ENCODE peak calls at places on chromosomes 16 and 17, in eight cellular contexts. G is CD8-positive, alpha-beta T cell; E is left ventricle myocardium inferior; F is upper lobe of right lung; I is thyroid gland; T is testis; H is CD14-positive monocyte; O is epithelial cell of esophagus. P is an unnamed sample.
A peak's percentile ranks its signal among the peaks of the same experiment; 100 is the strongest.

GRCh38 chr16:57783116-57783515 is 19.2 kb downstream of the KIFC3 start:
- DNase-seq in G (no peak), E (no peak), F (no peak), I (no peak), T (no peak), H (no peak), O (no peak), P (no peak)

GRCh38 chr16:31130899-31131298 is 4.6 kb downstream of the PRSS8 start:
- DNase-seq in G (no peak), E (no peak), F (peak; percentile 94), I (peak; percentile 99), T (no peak), H (no peak), O (peak; percentile 91), P (no peak)

GRCh38 chr17:8791910-8792270 is 7.3 kb downstream of the MFSD6L start:
- DNase-seq in G (no peak), E (no peak), F (no peak), I (no peak), T (no peak), H (peak; percentile 76), O (peak; percentile 55), P (no peak)

GRCh38 chr17:61485067-61485775 is 33.0 kb downstream of the TBX4 start:
- DNase-seq in G (no peak), E (no peak), F (no peak), I (no peak), T (no peak), H (no peak), O (no peak), P (no peak)

GRCh38 chr16:52603015-52603414 is 56.1 kb upstream of the TOX3 start:
- DNase-seq in G (no peak), E (no peak), F (no peak), I (no peak), T (no peak), H (no peak), O (no peak), P (no peak)

GRCh38 chr17:35684046-35684802 is 47.2 kb upstream of the RASL10B start:
- DNase-seq in G (no peak), E (no peak), F (no peak), I (no peak), T (no peak), H (no peak), O (peak; percentile 46), P (no peak)

GRCh38 chr16:89344314-89344828 is 126.9 kb downstream of the ZNF778 start:
- DNase-seq in G (no peak), E (no peak), F (peak; percentile 51), I (no peak), T (no peak), H (no peak), O (no peak), P (peak; percentile 43)

GRCh38 chr17:59827721-59828477 is 64.8 kb downstream of the TUBD1 start:
- DNase-seq in G (no peak), E (no peak), F (no peak), I (no peak), T (no peak), H (no peak), O (no peak), P (no peak)

GRCh38 chr17:728911-729310 is 3.5 kb upstream of the TLCD3A start:
- DNase-seq in G (no peak), E (no peak), F (no peak), I (no peak), T (no peak), H (no peak), O (peak; percentile 99), P (no peak)

GRCh38 chr16:29675811-29676643 is 3.0 kb upstream of the QPRT start:
- DNase-seq in G (no peak), E (no peak), F (no peak), I (no peak), T (no peak), H (no peak), O (peak; percentile 30), P (no peak)

GRCh38 chr17:58415371-58416055 is 1.8 kb downstream of the RNF43 start:
- DNase-seq in G (no peak), E (peak; percentile 26), F (no peak), I (peak; percentile 30), T (peak; percentile 71), H (no peak), O (no peak), P (no peak)

GRCh38 chr16:8614435-8615029 is 7.0 kb upstream of the METTL22 start:
- DNase-seq in G (no peak), E (no peak), F (no peak), I (no peak), T (no peak), H (no peak), O (no peak), P (no peak)

GRCh38 chr17:58822148-58823050 is 66.7 kb downstream of the PPM1E start:
- DNase-seq in G (no peak), E (no peak), F (no peak), I (no peak), T (no peak), H (no peak), O (peak; percentile 68), P (no peak)

GRCh38 chr17:7912927-7913524 is 3.1 kb downstream of the RNF227 start:
- DNase-seq in G (no peak), E (no peak), F (no peak), I (peak; percentile 34), T (peak; percentile 47), H (peak; percentile 53), O (peak; percentile 86), P (peak; percentile 37)

DNA sequence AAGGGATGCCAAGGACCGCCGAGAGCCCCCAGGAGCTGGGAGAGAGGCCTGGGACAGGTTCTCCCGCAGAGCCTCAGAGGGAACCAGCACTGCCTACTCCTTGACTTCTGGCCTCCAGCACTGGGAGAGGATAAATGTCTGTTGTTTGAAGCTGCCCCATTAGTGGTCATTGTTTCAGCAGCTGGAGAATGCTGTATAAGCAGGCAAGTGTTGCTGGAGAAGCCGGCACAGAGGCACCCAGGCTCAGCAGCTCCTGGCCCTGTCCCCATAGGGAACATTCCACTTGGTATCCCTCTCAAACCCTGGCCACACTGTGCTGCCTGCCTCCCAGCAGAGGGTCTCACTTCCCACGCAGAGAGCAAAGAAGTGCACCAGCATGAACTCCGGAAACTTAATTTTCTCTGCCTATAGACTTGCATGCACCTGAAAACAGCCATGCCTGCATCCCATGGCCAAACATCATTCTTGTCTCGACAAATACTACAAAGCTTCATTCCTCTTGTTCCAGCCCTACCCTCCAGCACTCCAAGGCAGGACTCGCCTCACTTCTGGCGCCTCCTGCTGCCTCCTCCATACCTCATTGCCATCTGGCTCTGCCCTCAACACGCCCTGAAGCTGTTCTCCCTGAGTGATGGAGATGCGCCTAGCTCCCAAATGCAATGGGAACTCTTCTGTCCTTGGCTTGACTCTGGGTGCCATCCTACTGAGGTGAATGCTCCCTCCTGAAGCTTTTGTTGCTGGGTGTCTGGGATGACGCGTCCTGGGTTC is 88.1 kb downstream of the DNAH17 start:
- DNase-seq in G (no peak), E (no peak), F (no peak), I (no peak), T (no peak), H (no peak), O (peak; percentile 41), P (no peak)
- TF ChIP-seq CTCF in G (no peak), E (no peak), F (no peak), I (no peak), T (no peak), H (no peak), O (no peak), P (no peak)

GRCh38 chr16:68972720-68973119 is 129.4 kb downstream of the TANGO6 start:
- DNase-seq in G (no peak), E (no peak), F (no peak), I (peak; percentile 12), T (peak; percentile 59), H (no peak), O (peak; percentile 59), P (no peak)
- TF ChIP-seq CTCF in G (no peak), E (peak; percentile 29), F (peak; percentile 8), I (no peak), T (no peak), H (no peak), O (peak; percentile 40), P (no peak)

GRCh38 chr17:80124351-80124981 is 22.5 kb downstream of the EIF4A3 start:
- DNase-seq in G (no peak), E (no peak), F (no peak), I (peak; percentile 35), T (peak; percentile 21), H (no peak), O (peak; percentile 75), P (no peak)
- TF ChIP-seq CTCF in G (no peak), E (peak; percentile 14), F (peak; percentile 11), I (no peak), T (peak; percentile 9), H (peak; percentile 29), O (peak; percentile 54), P (no peak)

DNA sequence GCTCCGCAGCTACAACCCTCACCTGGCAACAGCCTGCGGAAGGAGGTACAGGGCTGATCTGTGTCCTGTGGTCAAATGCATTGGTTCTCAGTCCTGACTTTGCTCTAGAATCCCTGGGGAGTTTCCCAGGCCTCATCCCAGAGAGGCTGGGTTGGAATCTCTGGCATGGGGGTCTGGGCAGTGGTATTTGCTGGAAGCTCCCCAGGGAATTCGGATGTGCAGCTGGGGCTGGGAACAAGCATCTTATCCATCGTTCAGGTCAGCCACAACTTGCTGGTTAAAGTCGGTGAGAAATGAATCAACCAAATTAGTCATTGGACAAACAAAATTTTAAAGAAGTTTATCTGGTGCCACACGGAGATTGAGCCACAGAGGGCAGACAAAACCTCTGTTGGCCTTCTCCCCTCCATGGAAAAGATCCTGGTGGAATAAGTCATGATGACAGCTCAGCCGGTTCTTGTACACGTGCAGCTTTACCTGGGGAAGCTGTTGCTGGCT is 231.2 kb downstream of the FOXL1 start:
- DNase-seq in G (no peak), E (no peak), F (no peak), I (no peak), T (no peak), H (no peak), O (peak; percentile 89), P (no peak)
- TF ChIP-seq CTCF in G (no peak), E (no peak), F (no peak), I (no peak), T (no peak), H (no peak), O (peak; percentile 35), P (no peak)

GRCh38 chr16:6356881-6357280 is 975.8 kb upstream of the RBFOX1 start:
- DNase-seq in G (no peak), E (no peak), F (no peak), I (no peak), T (no peak), H (no peak), O (no peak), P (no peak)

GRCh38 chr16:6362321-6362720 is 970.3 kb upstream of the RBFOX1 start:
- DNase-seq in G (no peak), E (no peak), F (no peak), I (no peak), T (no peak), H (no peak), O (no peak), P (no peak)

GRCh38 chr16:6363891-6364607 is 968.6 kb upstream of the RBFOX1 start:
- DNase-seq in G (no peak), E (no peak), F (no peak), I (no peak), T (no peak), H (no peak), O (no peak), P (no peak)

GRCh38 chr16:6360641-6361040 is 972.0 kb upstream of the RBFOX1 start:
- DNase-seq in G (no peak), E (no peak), F (no peak), I (no peak), T (no peak), H (no peak), O (no peak), P (no peak)
- TF ChIP-seq CTCF in G (no peak), E (no peak), F (no peak), I (no peak), T (no peak), H (peak; percentile 10), O (no peak), P (no peak)

P was measured in ovary.